ENCODE peak calls at places on chromosomes 2 and 18, in five cellular contexts. One of them, this sample, is unnamed.

GRCh38 chr2:33210626-33211025 is 263.9 kb downstream of the LTBP1 start:
- DNase-seq in CD4-positive, CD25-positive, alpha-beta regulatory T cell: no peak
- DNase-seq in esophagus muscularis mucosa: no peak
- DNase-seq in Karpas-422: no peak
- DNase-seq in CD8-positive, alpha-beta T cell: no peak
- DNase-seq in this sample: peak; percentile 94

GRCh38 chr2:3628241-3628679 is 29.7 kb upstream of the ALLC start:
- DNase-seq in CD4-positive, CD25-positive, alpha-beta regulatory T cell: no peak
- DNase-seq in esophagus muscularis mucosa: no peak
- DNase-seq in Karpas-422: no peak
- DNase-seq in CD8-positive, alpha-beta T cell: no peak
- DNase-seq in this sample: no peak

GRCh38 chr2:15925819-15926218 is 14.5 kb upstream of the MYCN start:
- DNase-seq in CD4-positive, CD25-positive, alpha-beta regulatory T cell: no peak
- DNase-seq in esophagus muscularis mucosa: no peak
- DNase-seq in Karpas-422: no peak
- DNase-seq in CD8-positive, alpha-beta T cell: no peak
- DNase-seq in this sample: no peak

GRCh38 chr2:120441744-120442471 is 96.0 kb downstream of the INHBB start:
- DNase-seq in CD4-positive, CD25-positive, alpha-beta regulatory T cell: no peak
- DNase-seq in esophagus muscularis mucosa: no peak
- DNase-seq in Karpas-422: no peak
- DNase-seq in CD8-positive, alpha-beta T cell: no peak
- DNase-seq in this sample: no peak

GRCh38 chr18:46290440-46291020 is 186.3 kb downstream of the HAUS1 start:
- DNase-seq in CD4-positive, CD25-positive, alpha-beta regulatory T cell: no peak
- DNase-seq in esophagus muscularis mucosa: no peak
- DNase-seq in Karpas-422: no peak
- DNase-seq in CD8-positive, alpha-beta T cell: no peak
- DNase-seq in this sample: no peak

GRCh38 chr2:79935771-79936657 is 368.5 kb downstream of the LRRTM1 start:
- DNase-seq in CD4-positive, CD25-positive, alpha-beta regulatory T cell: no peak
- DNase-seq in esophagus muscularis mucosa: no peak
- DNase-seq in Karpas-422: peak; percentile 81
- DNase-seq in CD8-positive, alpha-beta T cell: no peak
- DNase-seq in this sample: peak; percentile 12

GRCh38 chr2:56118474-56118873 is 65.3 kb upstream of the CCDC85A start:
- DNase-seq in CD4-positive, CD25-positive, alpha-beta regulatory T cell: no peak
- DNase-seq in esophagus muscularis mucosa: peak; percentile 68
- DNase-seq in Karpas-422: no peak
- DNase-seq in CD8-positive, alpha-beta T cell: no peak
- DNase-seq in this sample: no peak

GRCh38 chr2:54704688-54705605 is 18.5 kb upstream of the EML6 start:
- DNase-seq in CD4-positive, CD25-positive, alpha-beta regulatory T cell: peak; percentile 65
- DNase-seq in esophagus muscularis mucosa: no peak
- DNase-seq in Karpas-422: peak; percentile 88
- DNase-seq in CD8-positive, alpha-beta T cell: no peak
- DNase-seq in this sample: peak; percentile 71

GRCh38 chr2:170886391-170886790 is 42.7 kb upstream of the GORASP2 start:
- DNase-seq in CD4-positive, CD25-positive, alpha-beta regulatory T cell: no peak
- DNase-seq in esophagus muscularis mucosa: no peak
- DNase-seq in Karpas-422: no peak
- DNase-seq in CD8-positive, alpha-beta T cell: no peak
- DNase-seq in this sample: no peak

GRCh38 chr2:160257015-160257741 is 57.1 kb upstream of the ITGB6 start:
- DNase-seq in CD4-positive, CD25-positive, alpha-beta regulatory T cell: no peak
- DNase-seq in esophagus muscularis mucosa: no peak
- DNase-seq in Karpas-422: no peak
- DNase-seq in CD8-positive, alpha-beta T cell: no peak
- DNase-seq in this sample: no peak

GRCh38 chr18:51196116-51196810 is 1.2 kb downstream of the MEX3C start:
- DNase-seq in CD4-positive, CD25-positive, alpha-beta regulatory T cell: peak; percentile 37
- DNase-seq in esophagus muscularis mucosa: no peak
- DNase-seq in Karpas-422: peak; percentile 67
- DNase-seq in CD8-positive, alpha-beta T cell: peak; percentile 15
- DNase-seq in this sample: no peak

GRCh38 chr2:18991177-18992168 is 366.9 kb downstream of the OSR1 start:
- DNase-seq in CD4-positive, CD25-positive, alpha-beta regulatory T cell: no peak
- DNase-seq in esophagus muscularis mucosa: no peak
- DNase-seq in Karpas-422: no peak
- DNase-seq in CD8-positive, alpha-beta T cell: no peak
- DNase-seq in this sample: peak; percentile 28

GRCh38 chr18:70453058-70453775 is 164.4 kb downstream of the SOCS6 start:
- DNase-seq in CD4-positive, CD25-positive, alpha-beta regulatory T cell: no peak
- DNase-seq in esophagus muscularis mucosa: no peak
- DNase-seq in Karpas-422: no peak
- DNase-seq in CD8-positive, alpha-beta T cell: no peak
- DNase-seq in this sample: no peak

GRCh38 chr18:41226186-41226585 is 728.8 kb upstream of the PIK3C3 start:
- DNase-seq in CD4-positive, CD25-positive, alpha-beta regulatory T cell: no peak
- DNase-seq in esophagus muscularis mucosa: no peak
- DNase-seq in Karpas-422: no peak
- DNase-seq in CD8-positive, alpha-beta T cell: no peak
- DNase-seq in this sample: peak; percentile 89

GRCh38 chr2:7813541-7814310 is 868.1 kb upstream of the ID2 start:
- DNase-seq in CD4-positive, CD25-positive, alpha-beta regulatory T cell: no peak
- DNase-seq in esophagus muscularis mucosa: peak; percentile 31
- DNase-seq in Karpas-422: no peak
- DNase-seq in CD8-positive, alpha-beta T cell: no peak
- DNase-seq in this sample: no peak

GRCh38 chr2:237085261-237086221 is at the start of gene COPS8:
- DNase-seq in CD4-positive, CD25-positive, alpha-beta regulatory T cell: peak; percentile 90
- DNase-seq in esophagus muscularis mucosa: peak; percentile 98
- DNase-seq in Karpas-422: peak; percentile 95
- DNase-seq in CD8-positive, alpha-beta T cell: peak; percentile 80
- DNase-seq in this sample: peak; percentile 94

GRCh38 chr2:124804014-124804940 is 779.2 kb downstream of the CNTNAP5 start:
- DNase-seq in CD4-positive, CD25-positive, alpha-beta regulatory T cell: no peak
- DNase-seq in esophagus muscularis mucosa: no peak
- DNase-seq in Karpas-422: peak; percentile 73
- DNase-seq in CD8-positive, alpha-beta T cell: no peak
- DNase-seq in this sample: no peak

GRCh38 chr18:30177056-30177455 is 865.5 kb downstream of the DSC3 start:
- DNase-seq in CD4-positive, CD25-positive, alpha-beta regulatory T cell: no peak
- DNase-seq in esophagus muscularis mucosa: no peak
- DNase-seq in Karpas-422: no peak
- DNase-seq in CD8-positive, alpha-beta T cell: no peak
- DNase-seq in this sample: no peak

GRCh38 chr18:74722237-74722636 is 124.6 kb downstream of the ZNF407 start:
- DNase-seq in CD4-positive, CD25-positive, alpha-beta regulatory T cell: no peak
- DNase-seq in esophagus muscularis mucosa: no peak
- DNase-seq in Karpas-422: no peak
- DNase-seq in CD8-positive, alpha-beta T cell: no peak
- DNase-seq in this sample: peak; percentile 64

GRCh38 chr2:218727502-218728165 is 17.0 kb downstream of the TTLL4 start:
- DNase-seq in CD4-positive, CD25-positive, alpha-beta regulatory T cell: no peak
- DNase-seq in esophagus muscularis mucosa: no peak
- DNase-seq in Karpas-422: peak; percentile 74
- DNase-seq in CD8-positive, alpha-beta T cell: no peak
- DNase-seq in this sample: peak; percentile 18

GRCh38 chr2:20584637-20585321 is 66.1 kb downstream of the HS1BP3 start:
- DNase-seq in CD4-positive, CD25-positive, alpha-beta regulatory T cell: no peak
- DNase-seq in esophagus muscularis mucosa: no peak
- DNase-seq in Karpas-422: no peak
- DNase-seq in CD8-positive, alpha-beta T cell: no peak
- DNase-seq in this sample: peak; percentile 89

GRCh38 chr2:199850718-199851498 is at the start of gene FTCDNL1:
- DNase-seq in CD4-positive, CD25-positive, alpha-beta regulatory T cell: peak; percentile 60
- DNase-seq in esophagus muscularis mucosa: no peak
- DNase-seq in Karpas-422: peak; percentile 88
- DNase-seq in CD8-positive, alpha-beta T cell: peak; percentile 27
- DNase-seq in this sample: peak; percentile 50

GRCh38 chr2:33589444-33589843 is 9.7 kb downstream of the FAM98A start:
- DNase-seq in CD4-positive, CD25-positive, alpha-beta regulatory T cell: no peak
- DNase-seq in esophagus muscularis mucosa: no peak
- DNase-seq in Karpas-422: no peak
- DNase-seq in CD8-positive, alpha-beta T cell: no peak
- DNase-seq in this sample: peak; percentile 64

GRCh38 chr2:186503827-186504606 is 18.0 kb downstream of the ZC3H15 start:
- DNase-seq in CD4-positive, CD25-positive, alpha-beta regulatory T cell: peak; percentile 29
- DNase-seq in esophagus muscularis mucosa: no peak
- DNase-seq in Karpas-422: peak; percentile 70
- DNase-seq in CD8-positive, alpha-beta T cell: no peak
- DNase-seq in this sample: peak; percentile 53

GRCh38 chr2:24077535-24077877 is 1.4 kb upstream of the SF3B6 start:
- DNase-seq in CD4-positive, CD25-positive, alpha-beta regulatory T cell: no peak
- DNase-seq in esophagus muscularis mucosa: no peak
- DNase-seq in Karpas-422: no peak
- DNase-seq in CD8-positive, alpha-beta T cell: no peak
- DNase-seq in this sample: no peak

GRCh38 chr2:115491394-115491793 is 1049.0 kb downstream of the DPP10 start:
- DNase-seq in CD4-positive, CD25-positive, alpha-beta regulatory T cell: no peak
- DNase-seq in esophagus muscularis mucosa: no peak
- DNase-seq in Karpas-422: no peak
- DNase-seq in CD8-positive, alpha-beta T cell: no peak
- DNase-seq in this sample: no peak

GRCh38 chr2:187842978-187843847 is 289.0 kb upstream of the TFPI start:
- DNase-seq in CD4-positive, CD25-positive, alpha-beta regulatory T cell: no peak
- DNase-seq in esophagus muscularis mucosa: no peak
- DNase-seq in Karpas-422: peak; percentile 79
- DNase-seq in CD8-positive, alpha-beta T cell: no peak
- DNase-seq in this sample: peak; percentile 75

GRCh38 chr2:29115797-29116781 is 874 bp downstream of the CLIP4 start:
- DNase-seq in CD4-positive, CD25-positive, alpha-beta regulatory T cell: peak; percentile 75
- DNase-seq in esophagus muscularis mucosa: no peak
- DNase-seq in Karpas-422: no peak
- DNase-seq in CD8-positive, alpha-beta T cell: peak; percentile 45
- DNase-seq in this sample: peak; percentile 68
- H3K4me1 ChIP-seq in CD4-positive, CD25-positive, alpha-beta regulatory T cell: peaks cover 27% of the 10 kb centered on the region
- H3K4me1 ChIP-seq in esophagus muscularis mucosa: peaks cover 52% of the 10 kb centered on the region
- H3K4me1 ChIP-seq in Karpas-422: peaks cover 5% of the 10 kb centered on the region
- H3K4me1 ChIP-seq in CD8-positive, alpha-beta T cell: peaks cover 39% of the 10 kb centered on the region
- H3K4me1 ChIP-seq in this sample: peaks cover 31% of the 10 kb centered on the region

GRCh38 chr2:101766871-101767739 is 69.6 kb downstream of the MAP4K4 start:
- DNase-seq in CD4-positive, CD25-positive, alpha-beta regulatory T cell: no peak
- DNase-seq in esophagus muscularis mucosa: no peak
- DNase-seq in Karpas-422: no peak
- DNase-seq in CD8-positive, alpha-beta T cell: no peak
- DNase-seq in this sample: peak; percentile 94
- H3K4me1 ChIP-seq in CD4-positive, CD25-positive, alpha-beta regulatory T cell: peaks cover 78% of the 10 kb centered on the region
- H3K4me1 ChIP-seq in esophagus muscularis mucosa: peaks cover 85% of the 10 kb centered on the region
- H3K4me1 ChIP-seq in Karpas-422: no peaks in the 10 kb centered on the region
- H3K4me1 ChIP-seq in CD8-positive, alpha-beta T cell: peaks cover 79% of the 10 kb centered on the region
- H3K4me1 ChIP-seq in this sample: peaks cover 82% of the 10 kb centered on the region

GRCh38 chr2:46743021-46743420 is 172.6 kb downstream of the MCFD2 start:
- DNase-seq in CD4-positive, CD25-positive, alpha-beta regulatory T cell: no peak
- DNase-seq in esophagus muscularis mucosa: no peak
- DNase-seq in Karpas-422: no peak
- DNase-seq in CD8-positive, alpha-beta T cell: no peak
- DNase-seq in this sample: no peak
- H3K4me1 ChIP-seq in CD4-positive, CD25-positive, alpha-beta regulatory T cell: no peaks in the 10 kb centered on the region
- H3K4me1 ChIP-seq in esophagus muscularis mucosa: peaks cover 42% of the 10 kb centered on the region
- H3K4me1 ChIP-seq in Karpas-422: no peaks in the 10 kb centered on the region
- H3K4me1 ChIP-seq in CD8-positive, alpha-beta T cell: peaks cover under 1% of the 10 kb centered on the region
- H3K4me1 ChIP-seq in this sample: peaks cover 15% of the 10 kb centered on the region

DNA sequence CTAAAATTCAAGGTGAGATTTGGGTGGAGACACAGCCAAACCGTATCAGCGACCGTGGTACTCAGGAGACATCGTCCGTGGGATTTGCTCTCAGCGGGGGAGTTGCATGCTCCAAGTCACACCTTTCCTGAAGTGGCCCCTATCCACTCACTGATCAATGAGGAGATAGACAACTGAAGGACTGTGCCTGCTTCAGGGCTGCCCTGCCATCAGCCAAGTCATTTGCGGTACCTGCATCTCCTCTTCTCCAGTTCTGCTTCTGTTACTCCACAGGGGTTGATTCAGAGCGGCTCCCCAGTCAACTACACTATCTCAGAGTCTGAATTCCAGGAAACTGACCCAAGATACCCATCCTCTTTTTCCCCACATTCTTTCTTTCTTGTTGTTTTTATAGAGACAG is 184.1 kb downstream of the MREG start:
- DNase-seq in CD4-positive, CD25-positive, alpha-beta regulatory T cell: no peak
- DNase-seq in esophagus muscularis mucosa: peak; percentile 8
- DNase-seq in Karpas-422: no peak
- DNase-seq in CD8-positive, alpha-beta T cell: no peak
- DNase-seq in this sample: no peak
- H3K4me1 ChIP-seq in CD4-positive, CD25-positive, alpha-beta regulatory T cell: no peaks in the 10 kb centered on the region
- H3K4me1 ChIP-seq in esophagus muscularis mucosa: peaks cover 59% of the 10 kb centered on the region
- H3K4me1 ChIP-seq in Karpas-422: peaks cover 12% of the 10 kb centered on the region
- H3K4me1 ChIP-seq in CD8-positive, alpha-beta T cell: no peaks in the 10 kb centered on the region
- H3K4me1 ChIP-seq in this sample: peaks cover 52% of the 10 kb centered on the region

DNA sequence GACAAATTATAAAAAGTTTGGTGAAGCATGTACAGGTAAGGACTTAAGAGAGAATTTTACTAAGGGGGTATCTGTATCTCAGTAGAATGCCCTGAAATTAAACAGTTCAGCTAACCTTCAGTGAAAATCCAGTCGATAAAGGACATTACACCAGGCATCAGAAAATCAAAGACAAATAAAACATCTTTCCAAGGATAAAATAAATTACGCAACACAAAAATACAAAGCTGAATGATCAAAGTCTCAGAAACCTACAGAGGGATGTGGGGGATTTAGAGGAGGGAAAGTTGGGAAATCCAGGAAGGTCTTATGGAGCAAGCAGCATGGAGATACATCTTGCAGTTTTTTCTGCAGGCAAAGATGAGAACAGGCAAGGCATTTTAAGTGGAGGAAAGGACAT is 384.1 kb downstream of the TNS1 start:
- DNase-seq in CD4-positive, CD25-positive, alpha-beta regulatory T cell: no peak
- DNase-seq in esophagus muscularis mucosa: no peak
- DNase-seq in Karpas-422: no peak
- DNase-seq in CD8-positive, alpha-beta T cell: no peak
- DNase-seq in this sample: no peak
- H3K4me1 ChIP-seq in CD4-positive, CD25-positive, alpha-beta regulatory T cell: no peaks in the 10 kb centered on the region
- H3K4me1 ChIP-seq in esophagus muscularis mucosa: peaks cover 47% of the 10 kb centered on the region
- H3K4me1 ChIP-seq in Karpas-422: no peaks in the 10 kb centered on the region
- H3K4me1 ChIP-seq in CD8-positive, alpha-beta T cell: no peaks in the 10 kb centered on the region
- H3K4me1 ChIP-seq in this sample: no peaks in the 10 kb centered on the region

GRCh38 chr2:239262484-239263230 is 138.2 kb downstream of the HDAC4 start:
- DNase-seq in CD4-positive, CD25-positive, alpha-beta regulatory T cell: no peak
- DNase-seq in esophagus muscularis mucosa: no peak
- DNase-seq in Karpas-422: no peak
- DNase-seq in CD8-positive, alpha-beta T cell: no peak
- DNase-seq in this sample: no peak
- H3K4me1 ChIP-seq in CD4-positive, CD25-positive, alpha-beta regulatory T cell: peaks cover 92% of the 10 kb centered on the region
- H3K4me1 ChIP-seq in esophagus muscularis mucosa: peaks cover 96% of the 10 kb centered on the region
- H3K4me1 ChIP-seq in Karpas-422: peaks cover 18% of the 10 kb centered on the region
- H3K4me1 ChIP-seq in CD8-positive, alpha-beta T cell: peaks cover 82% of the 10 kb centered on the region
- H3K4me1 ChIP-seq in this sample: peaks cover 11% of the 10 kb centered on the region

This sample was measured in endothelial cell of umbilical vein.